ENCODE peak calls at places on chromosomes 6 and 20, in seven cellular contexts. A is AG09309; Y is coronary artery; M is fibroblast of pulmonary artery; O is left lung; Z is effector memory CD4-positive, alpha-beta T cell; W is fibroblast of lung. I is an unnamed sample.

GRCh38 chr6:69231983-69232382 is 564.8 kb downstream of the LMBRD1 start:
- DNase-seq in W (no peak), Y (no peak), Z (no peak), O (no peak), M (no peak), A (no peak), I (no peak)

GRCh38 chr6:70903665-70904452 is 53.0 kb downstream of the B3GAT2 start:
- DNase-seq in Y (no peak), M (no peak), W (no peak), O (no peak), A (no peak), Z (no peak), I (no peak)

GRCh38 chr6:53318429-53318828 is 30.3 kb downstream of the ELOVL5 start:
- DNase-seq in Z (no peak), M (no peak), O (no peak), W (no peak), Y (no peak), A (no peak), I (no peak)

GRCh38 chr20:58892126-58892931 is 39.8 kb downstream of the GNAS start:
- DNase-seq in M (peak; percentile 51), W (peak; percentile 60), A (no peak), O (peak; percentile 80), Y (peak; percentile 83), Z (peak; percentile 59), I (no peak)

GRCh38 chr6:157376706-157377230 is 4.2 kb upstream of the ZDHHC14 start:
- DNase-seq in M (no peak), A (peak; percentile 31), O (no peak), Z (no peak), Y (no peak), W (peak; percentile 17), I (no peak)

GRCh38 chr20:58492795-58493538 is 22.2 kb downstream of the APCDD1L start:
- DNase-seq in Y (no peak), O (no peak), W (no peak), A (no peak), M (no peak), Z (no peak), I (no peak)

GRCh38 chr6:156791261-156791850 is 14.2 kb downstream of the ARID1B start:
- DNase-seq in M (peak; percentile 81), A (no peak), Y (no peak), O (no peak), Z (no peak), W (peak; percentile 70), I (no peak)

GRCh38 chr6:163828038-163828790 is 413.7 kb downstream of the QKI start:
- DNase-seq in W (no peak), A (no peak), Y (no peak), O (no peak), M (no peak), Z (no peak), I (no peak)

GRCh38 chr6:156828280-156828703 is 51.1 kb downstream of the ARID1B start:
- DNase-seq in O (no peak), A (peak; percentile 52), Z (no peak), M (peak; percentile 68), Y (peak; percentile 75), W (peak; percentile 82), I (peak; percentile 75)

GRCh38 chr6:168086066-168086465 is 7.1 kb upstream of the FRMD1 start:
- DNase-seq in Z (no peak), Y (no peak), W (no peak), O (no peak), M (no peak), A (no peak), I (no peak)

GRCh38 chr6:65259080-65259479 is 447.9 kb downstream of the EYS start:
- DNase-seq in O (no peak), M (peak; percentile 33), A (no peak), Y (no peak), Z (no peak), W (peak; percentile 83), I (peak; percentile 11)

GRCh38 chr6:158815915-158816314 is 3.3 kb downstream of the EZR start:
- DNase-seq in Y (no peak), A (no peak), W (no peak), O (no peak), M (no peak), Z (no peak), I (no peak)

GRCh38 chr6:159104163-159104885 is 59.5 kb upstream of the TAGAP start:
- DNase-seq in M (peak; percentile 64), O (peak; percentile 71), Z (peak; percentile 64), Y (peak; percentile 73), A (no peak), W (peak; percentile 60), I (no peak)

GRCh38 chr20:19778404-19778803 is 20.3 kb downstream of the RIN2 start:
- DNase-seq in W (no peak), M (no peak), O (no peak), Y (no peak), Z (no peak), A (no peak), I (no peak)

GRCh38 chr6:100171533-100172321 is 177.7 kb upstream of the MCHR2 start:
- DNase-seq in Z (no peak), W (no peak), O (no peak), A (peak; percentile 64), M (no peak), Y (no peak), I (no peak)

DNA sequence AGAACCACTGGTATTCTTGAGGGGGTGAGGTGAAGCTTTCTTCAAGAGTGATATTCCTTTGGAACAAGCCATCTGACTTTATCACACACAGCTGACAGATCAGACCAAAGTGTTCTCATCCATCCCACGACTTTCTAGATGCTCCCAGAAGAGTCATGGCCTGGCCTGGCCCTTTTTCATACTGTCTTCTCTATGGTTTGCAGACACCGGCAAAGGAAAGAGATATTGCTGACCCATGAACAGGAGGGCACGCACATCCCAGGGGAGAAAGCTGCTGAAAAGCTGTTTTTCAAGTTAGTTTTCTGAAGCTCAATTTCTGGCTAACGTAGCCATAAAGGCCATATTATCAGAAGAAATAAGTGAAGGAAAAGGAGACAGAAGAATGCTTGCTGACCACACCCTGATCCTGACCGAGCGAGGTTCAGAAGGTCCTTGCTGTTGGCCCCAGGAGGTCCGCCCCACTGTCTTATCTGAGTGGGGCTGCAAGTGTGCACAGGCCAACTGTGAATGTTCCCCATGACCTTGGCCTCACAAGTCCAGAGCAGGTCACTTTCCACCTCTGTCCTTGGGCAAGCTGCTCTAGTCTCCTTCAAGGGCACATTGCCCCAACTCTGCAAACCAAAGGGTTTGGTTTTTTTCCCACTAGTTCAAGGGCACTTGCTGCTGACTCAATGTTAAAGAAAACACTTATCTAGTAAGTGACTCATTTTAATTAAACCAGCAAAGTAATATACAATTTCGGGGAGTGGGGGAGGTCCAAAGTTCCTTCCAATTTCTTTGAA is 2.0 kb downstream of the ACSS1 start:
- DNase-seq in A (no peak), O (peak; percentile 36), Y (peak; percentile 65), Z (no peak), W (no peak), M (no peak), I (no peak)
- H3K4me3 ChIP-seq in A (no peak overlapping the region), O (peak overlapping the region; percentile 66), Y (peak overlapping the region; percentile 87), Z (peak overlapping the region; percentile 82), W (no peak overlapping the region), M (no peak overlapping the region), I (no peak overlapping the region)

DNA sequence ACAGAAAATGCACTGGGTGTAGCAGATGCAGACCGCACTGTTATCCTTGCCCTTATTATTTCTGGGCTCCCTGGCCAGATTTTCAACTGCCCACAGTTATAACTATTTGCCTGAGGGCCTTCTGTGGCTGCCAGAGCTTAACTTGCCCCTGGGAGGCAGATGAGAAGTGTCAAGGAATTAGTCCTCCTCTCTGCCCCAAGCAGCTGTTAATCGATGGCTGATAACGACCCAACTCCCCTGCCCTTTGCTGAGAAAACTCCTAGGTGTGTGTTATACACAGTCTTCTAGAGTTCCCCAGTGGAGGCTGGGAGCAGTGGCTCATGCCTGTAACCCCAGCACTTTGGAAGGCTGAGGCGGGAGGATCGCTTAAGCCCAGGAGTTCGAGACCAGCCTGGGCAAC is 44.4 kb upstream of the SHLD1 start:
- DNase-seq in Y (no peak), A (no peak), O (no peak), M (no peak), Z (no peak), W (no peak), I (no peak)
- H3K4me3 ChIP-seq in Y (no peak overlapping the region), A (no peak overlapping the region), O (no peak overlapping the region), M (no peak overlapping the region), Z (no peak overlapping the region), W (no peak overlapping the region), I (no peak overlapping the region)

DNA sequence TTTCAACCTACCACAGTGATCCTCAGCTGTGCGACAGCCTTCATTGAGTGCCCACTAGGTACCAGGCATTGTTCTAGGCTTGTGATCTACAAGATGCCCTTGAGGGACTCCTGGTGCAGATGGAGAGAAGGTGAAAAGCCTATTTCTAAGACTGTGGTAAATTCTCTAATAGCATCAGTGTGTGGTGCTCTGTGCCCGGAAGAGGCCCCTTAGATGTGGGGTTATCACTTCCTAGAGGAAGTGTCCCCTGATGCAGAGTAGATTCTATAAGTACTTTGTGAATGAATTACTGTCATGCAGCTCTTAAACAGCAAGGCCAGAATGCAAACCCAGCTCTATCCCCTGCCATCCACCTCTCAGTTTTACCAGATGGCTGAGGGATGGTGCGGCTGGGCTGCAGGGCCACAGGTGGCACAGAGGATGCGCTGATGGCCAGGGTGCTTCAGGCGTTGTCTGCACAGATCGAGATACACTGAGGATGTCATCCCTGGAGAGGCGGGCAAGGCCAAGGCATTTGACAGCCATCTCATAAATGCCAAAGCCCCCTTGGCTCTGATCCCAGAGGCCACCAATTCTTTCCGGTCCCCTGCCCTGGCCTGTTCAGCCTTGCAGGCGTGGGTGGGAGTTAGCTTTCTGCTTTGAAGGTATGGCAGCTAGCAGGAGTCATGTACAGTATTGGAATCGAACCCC is 96.7 kb downstream of the TOX2 start:
- DNase-seq in Y (no peak), O (no peak), A (no peak), W (no peak), Z (no peak), M (no peak), I (no peak)
- H3K4me3 ChIP-seq in Y (no peak overlapping the region), O (no peak overlapping the region), A (no peak overlapping the region), W (no peak overlapping the region), Z (no peak overlapping the region), M (no peak overlapping the region), I (no peak overlapping the region)

GRCh38 chr6:23097569-23097968 is 528.2 kb downstream of the HDGFL1 start:
- DNase-seq in M (no peak), Z (no peak), W (peak; percentile 1), O (no peak), Y (no peak), A (no peak), I (peak; percentile 26)
- H3K4me3 ChIP-seq in M (no peak overlapping the region), Z (no peak overlapping the region), W (no peak overlapping the region), O (no peak overlapping the region), Y (no peak overlapping the region), A (no peak overlapping the region), I (no peak overlapping the region)

GRCh38 chr6:169253341-169253740 is 305 bp downstream of the THBS2 start:
- DNase-seq in O (no peak), A (no peak), Z (no peak), M (peak; percentile 45), Y (no peak), W (no peak), I (no peak)

GRCh38 chr6:169255643-169256042 is 2.0 kb upstream of the THBS2 start:
- DNase-seq in Y (no peak), O (no peak), Z (no peak), W (no peak), A (no peak), M (no peak), I (no peak)

GRCh38 chr6:169256061-169256460 is 2.4 kb upstream of the THBS2 start:
- DNase-seq in M (no peak), W (no peak), O (no peak), Y (no peak), Z (no peak), A (no peak), I (no peak)

GRCh38 chr6:169253745-169254238 is at the start of gene THBS2:
- DNase-seq in Y (no peak), A (peak; percentile 99), Z (no peak), M (peak; percentile 96), O (peak; percentile 77), W (peak; percentile 83), I (peak; percentile 55)

GRCh38 chr6:169254456-169255316 is 1.0 kb upstream of the THBS2 start:
- DNase-seq in Z (no peak), O (no peak), A (no peak), W (no peak), M (no peak), Y (no peak), I (no peak)
- H3K4me3 ChIP-seq in Z (no peak overlapping the region), O (no peak overlapping the region), A (no peak overlapping the region), W (no peak overlapping the region), M (no peak overlapping the region), Y (no peak overlapping the region), I (no peak overlapping the region)

I was measured in skeletal muscle cell.